ENCODE peak calls at places on chromosomes 3 and 15, in ten cellular contexts. One of them, this sample, is unnamed. For H3K4me1, the result is how much of the 10 kb centered on the place peaks cover.

GRCh38 chr15:28101983-28102441 is 2.9 kb upstream of the OCA2 start:
- DNase-seq in HCT116: no peak
- DNase-seq in osteoblast: peak
- DNase-seq in neural progenitor cell: no peak
- DNase-seq in CD8-positive, alpha-beta memory T cell: no peak
- DNase-seq in PC-3: no peak
- DNase-seq in tibial artery: no peak
- DNase-seq in CD8-positive, alpha-beta T cell: no peak
- DNase-seq in fibroblast of lung: no peak
- DNase-seq in GM23248: no peak
- DNase-seq in this sample: no peak

GRCh38 chr3:45240292-45240691 is 14.2 kb upstream of the TMEM158 start:
- DNase-seq in osteoblast: no peak
- DNase-seq in CD8-positive, alpha-beta T cell: no peak
- DNase-seq in PC-3: no peak
- DNase-seq in CD8-positive, alpha-beta memory T cell: no peak
- DNase-seq in neural progenitor cell: no peak
- DNase-seq in fibroblast of lung: no peak
- DNase-seq in tibial artery: no peak
- DNase-seq in GM23248: no peak
- DNase-seq in HCT116: no peak
- DNase-seq in this sample: no peak

GRCh38 chr3:25292604-25293003 is 135.5 kb upstream of the RARB start:
- DNase-seq in neural progenitor cell: no peak
- DNase-seq in GM23248: no peak
- DNase-seq in osteoblast: no peak
- DNase-seq in HCT116: no peak
- DNase-seq in fibroblast of lung: no peak
- DNase-seq in PC-3: no peak
- DNase-seq in tibial artery: no peak
- DNase-seq in CD8-positive, alpha-beta memory T cell: no peak
- DNase-seq in CD8-positive, alpha-beta T cell: no peak
- DNase-seq in this sample: no peak

GRCh38 chr15:69735126-69735525 is 282.5 kb downstream of the RPLP1 start:
- DNase-seq in fibroblast of lung: peak
- DNase-seq in CD8-positive, alpha-beta memory T cell: no peak
- DNase-seq in tibial artery: peak
- DNase-seq in PC-3: no peak
- DNase-seq in HCT116: no peak
- DNase-seq in osteoblast: no peak
- DNase-seq in CD8-positive, alpha-beta T cell: no peak
- DNase-seq in GM23248: peak
- DNase-seq in neural progenitor cell: peak
- DNase-seq in this sample: peak

GRCh38 chr3:46999516-47000197 is 20.2 kb downstream of the NBEAL2 start:
- DNase-seq in CD8-positive, alpha-beta T cell: no peak
- DNase-seq in fibroblast of lung: no peak
- DNase-seq in tibial artery: no peak
- DNase-seq in HCT116: no peak
- DNase-seq in GM23248: no peak
- DNase-seq in CD8-positive, alpha-beta memory T cell: peak
- DNase-seq in PC-3: no peak
- DNase-seq in neural progenitor cell: no peak
- DNase-seq in osteoblast: peak
- DNase-seq in this sample: no peak

GRCh38 chr3:148512648-148513047 is 185.1 kb upstream of the AGTR1 start:
- DNase-seq in CD8-positive, alpha-beta memory T cell: no peak
- DNase-seq in PC-3: no peak
- DNase-seq in fibroblast of lung: peak
- DNase-seq in tibial artery: no peak
- DNase-seq in HCT116: no peak
- DNase-seq in neural progenitor cell: no peak
- DNase-seq in osteoblast: no peak
- DNase-seq in GM23248: peak
- DNase-seq in CD8-positive, alpha-beta T cell: no peak
- DNase-seq in this sample: peak

GRCh38 chr3:158313344-158313927 is 203.5 kb downstream of the RSRC1 start:
- DNase-seq in tibial artery: no peak
- DNase-seq in CD8-positive, alpha-beta memory T cell: no peak
- DNase-seq in CD8-positive, alpha-beta T cell: no peak
- DNase-seq in GM23248: peak
- DNase-seq in osteoblast: no peak
- DNase-seq in fibroblast of lung: peak
- DNase-seq in HCT116: peak
- DNase-seq in neural progenitor cell: peak
- DNase-seq in PC-3: peak
- DNase-seq in this sample: peak

GRCh38 chr3:186940965-186941364 is 10.6 kb downstream of the ST6GAL1 start:
- DNase-seq in CD8-positive, alpha-beta T cell: no peak
- DNase-seq in fibroblast of lung: no peak
- DNase-seq in neural progenitor cell: no peak
- DNase-seq in GM23248: no peak
- DNase-seq in tibial artery: peak
- DNase-seq in PC-3: no peak
- DNase-seq in osteoblast: no peak
- DNase-seq in HCT116: no peak
- DNase-seq in CD8-positive, alpha-beta memory T cell: no peak
- DNase-seq in this sample: no peak

GRCh38 chr3:120160050-120160449 is 65.8 kb upstream of the GSK3B start:
- DNase-seq in osteoblast: peak
- DNase-seq in PC-3: peak
- DNase-seq in CD8-positive, alpha-beta memory T cell: no peak
- DNase-seq in tibial artery: peak
- DNase-seq in HCT116: peak
- DNase-seq in GM23248: peak
- DNase-seq in neural progenitor cell: no peak
- DNase-seq in fibroblast of lung: peak
- DNase-seq in CD8-positive, alpha-beta T cell: no peak
- DNase-seq in this sample: peak
- H3K4me1 ChIP-seq in osteoblast: under half
- H3K4me1 ChIP-seq in PC-3: under half
- H3K4me1 ChIP-seq in CD8-positive, alpha-beta memory T cell: under half
- H3K4me1 ChIP-seq in tibial artery: under half
- H3K4me1 ChIP-seq in HCT116: under half
- H3K4me1 ChIP-seq in GM23248: under half
- H3K4me1 ChIP-seq in neural progenitor cell: under half
- H3K4me1 ChIP-seq in fibroblast of lung: under half
- H3K4me1 ChIP-seq in CD8-positive, alpha-beta T cell: under half
- H3K4me1 ChIP-seq in this sample: under half

GRCh38 chr3:172317481-172317880 is 130.8 kb downstream of the GHSR start:
- DNase-seq in CD8-positive, alpha-beta T cell: no peak
- DNase-seq in GM23248: no peak
- DNase-seq in CD8-positive, alpha-beta memory T cell: no peak
- DNase-seq in osteoblast: no peak
- DNase-seq in HCT116: no peak
- DNase-seq in tibial artery: no peak
- DNase-seq in neural progenitor cell: no peak
- DNase-seq in PC-3: peak
- DNase-seq in fibroblast of lung: no peak
- DNase-seq in this sample: no peak
- H3K4me1 ChIP-seq in CD8-positive, alpha-beta T cell: under half
- H3K4me1 ChIP-seq in GM23248: under half
- H3K4me1 ChIP-seq in CD8-positive, alpha-beta memory T cell: under half
- H3K4me1 ChIP-seq in osteoblast: half or more
- H3K4me1 ChIP-seq in HCT116: under half
- H3K4me1 ChIP-seq in tibial artery: half or more
- H3K4me1 ChIP-seq in neural progenitor cell: under half
- H3K4me1 ChIP-seq in PC-3: under half
- H3K4me1 ChIP-seq in fibroblast of lung: under half
- H3K4me1 ChIP-seq in this sample: under half

GRCh38 chr15:72140088-72140487 is 21.9 kb downstream of the SENP8 start:
- DNase-seq in neural progenitor cell: no peak
- DNase-seq in tibial artery: no peak
- DNase-seq in osteoblast: no peak
- DNase-seq in CD8-positive, alpha-beta T cell: no peak
- DNase-seq in GM23248: no peak
- DNase-seq in HCT116: no peak
- DNase-seq in PC-3: no peak
- DNase-seq in fibroblast of lung: no peak
- DNase-seq in CD8-positive, alpha-beta memory T cell: no peak
- DNase-seq in this sample: no peak

GRCh38 chr15:72133211-72133610 is 15.0 kb downstream of the SENP8 start:
- DNase-seq in tibial artery: no peak
- DNase-seq in CD8-positive, alpha-beta memory T cell: no peak
- DNase-seq in HCT116: no peak
- DNase-seq in PC-3: no peak
- DNase-seq in fibroblast of lung: no peak
- DNase-seq in GM23248: no peak
- DNase-seq in CD8-positive, alpha-beta T cell: no peak
- DNase-seq in neural progenitor cell: no peak
- DNase-seq in osteoblast: peak
- DNase-seq in this sample: no peak

GRCh38 chr15:72139667-72140066 is 21.5 kb downstream of the SENP8 start:
- DNase-seq in neural progenitor cell: no peak
- DNase-seq in osteoblast: no peak
- DNase-seq in GM23248: no peak
- DNase-seq in PC-3: no peak
- DNase-seq in tibial artery: no peak
- DNase-seq in fibroblast of lung: no peak
- DNase-seq in CD8-positive, alpha-beta T cell: no peak
- DNase-seq in HCT116: no peak
- DNase-seq in CD8-positive, alpha-beta memory T cell: no peak
- DNase-seq in this sample: no peak

GRCh38 chr15:72135719-72136118 is 17.5 kb downstream of the SENP8 start:
- DNase-seq in PC-3: no peak
- DNase-seq in HCT116: no peak
- DNase-seq in neural progenitor cell: no peak
- DNase-seq in GM23248: no peak
- DNase-seq in fibroblast of lung: peak
- DNase-seq in tibial artery: no peak
- DNase-seq in CD8-positive, alpha-beta T cell: no peak
- DNase-seq in osteoblast: no peak
- DNase-seq in CD8-positive, alpha-beta memory T cell: no peak
- DNase-seq in this sample: no peak

DNA sequence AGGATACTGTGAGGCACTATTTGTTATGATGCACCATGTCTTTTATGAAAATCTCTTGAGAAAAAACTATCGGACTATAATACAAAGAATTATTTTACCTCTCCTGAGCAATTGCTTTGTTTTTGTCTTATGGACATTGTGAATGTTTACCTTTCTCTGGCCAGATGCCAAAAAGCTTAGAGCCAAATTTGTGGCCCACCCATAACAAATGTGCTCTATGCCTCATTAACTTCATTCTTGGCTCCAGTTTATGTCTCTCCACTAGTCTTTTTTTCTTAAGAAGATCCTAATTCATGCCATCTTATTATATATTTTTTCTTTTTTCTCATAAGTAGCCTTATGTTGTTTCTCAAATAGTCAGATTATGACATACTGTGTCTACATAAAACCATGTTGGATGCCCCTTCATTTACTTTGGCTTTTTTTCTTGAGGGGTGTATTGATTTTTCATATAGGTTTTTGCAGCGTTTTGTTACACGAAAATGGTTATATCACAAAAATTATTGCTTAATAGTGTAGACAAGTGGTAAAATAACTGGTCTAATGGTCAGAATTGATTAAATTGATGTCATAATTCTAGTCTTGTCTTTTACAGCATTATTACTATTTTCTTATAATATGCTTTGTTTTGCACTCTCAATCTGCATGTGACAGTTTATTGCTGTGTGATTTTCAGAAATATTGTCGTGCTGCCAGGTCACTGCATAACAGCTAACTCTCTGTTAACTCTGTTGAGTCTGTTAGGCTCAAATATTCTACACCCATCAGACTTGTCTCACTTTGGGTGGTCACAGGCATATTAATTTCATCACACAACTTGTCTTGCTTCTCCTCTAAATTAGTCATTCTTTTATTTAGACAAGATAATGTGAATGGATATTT is 18.2 kb downstream of the SENP8 start:
- DNase-seq in osteoblast: no peak
- DNase-seq in CD8-positive, alpha-beta T cell: no peak
- DNase-seq in tibial artery: no peak
- DNase-seq in HCT116: no peak
- DNase-seq in fibroblast of lung: peak
- DNase-seq in GM23248: no peak
- DNase-seq in neural progenitor cell: no peak
- DNase-seq in CD8-positive, alpha-beta memory T cell: no peak
- DNase-seq in PC-3: peak
- DNase-seq in this sample: no peak
- H3K4me1 ChIP-seq in osteoblast: under half
- H3K4me1 ChIP-seq in CD8-positive, alpha-beta T cell: under half
- H3K4me1 ChIP-seq in tibial artery: under half
- H3K4me1 ChIP-seq in HCT116: under half
- H3K4me1 ChIP-seq in fibroblast of lung: under half
- H3K4me1 ChIP-seq in GM23248: under half
- H3K4me1 ChIP-seq in neural progenitor cell: under half
- H3K4me1 ChIP-seq in CD8-positive, alpha-beta memory T cell: under half
- H3K4me1 ChIP-seq in PC-3: under half
- H3K4me1 ChIP-seq in this sample: under half

GRCh38 chr3:156814295-156814694 is 11.9 kb upstream of the LEKR1 start:
- DNase-seq in CD8-positive, alpha-beta T cell: no peak
- DNase-seq in HCT116: no peak
- DNase-seq in CD8-positive, alpha-beta memory T cell: no peak
- DNase-seq in PC-3: peak
- DNase-seq in GM23248: no peak
- DNase-seq in osteoblast: no peak
- DNase-seq in neural progenitor cell: no peak
- DNase-seq in fibroblast of lung: no peak
- DNase-seq in tibial artery: no peak
- DNase-seq in this sample: no peak
- H3K4me1 ChIP-seq in CD8-positive, alpha-beta T cell: under half
- H3K4me1 ChIP-seq in HCT116: half or more
- H3K4me1 ChIP-seq in CD8-positive, alpha-beta memory T cell: under half
- H3K4me1 ChIP-seq in PC-3: half or more
- H3K4me1 ChIP-seq in GM23248: half or more
- H3K4me1 ChIP-seq in osteoblast: under half
- H3K4me1 ChIP-seq in neural progenitor cell: under half
- H3K4me1 ChIP-seq in fibroblast of lung: under half
- H3K4me1 ChIP-seq in tibial artery: under half
- H3K4me1 ChIP-seq in this sample: half or more

This sample was measured in astrocyte.